ENCODE peak calls at places on chromosomes 3 and 15, in ten cellular contexts. F, W, Q, D, E, V, B, G, K and N are unnamed samples.

GRCh38 chr3:69823710-69824109 is 84.4 kb downstream of the MITF start:
- DNase-seq in D (no peak), Q (peak), E (peak), G (no peak), B (no peak), W (no peak), K (no peak), F (no peak), V (no peak), N (no peak)

GRCh38 chr3:184513276-184514150 is 48.1 kb upstream of the EPHB3 start:
- DNase-seq in Q (peak), D (peak), G (peak), E (peak), K (peak), W (peak), F (peak), V (peak), B (no peak), N (peak)

GRCh38 chr15:62491642-62492041 is 326.6 kb upstream of the C2CD4B start:
- DNase-seq in F (no peak), K (peak), D (no peak), G (no peak), V (no peak), E (peak), Q (no peak), W (no peak), B (no peak), N (no peak)

GRCh38 chr3:30622047-30622545 is 15.7 kb downstream of the TGFBR2 start:
- DNase-seq in K (no peak), W (no peak), F (no peak), B (no peak), V (no peak), G (no peak), D (no peak), E (no peak), Q (no peak), N (no peak)

GRCh38 chr15:54410481-54410880 is 432.2 kb downstream of the UNC13C start:
- DNase-seq in Q (no peak), G (no peak), B (no peak), D (no peak), K (no peak), F (no peak), E (no peak), W (no peak), V (no peak), N (no peak)

GRCh38 chr3:134644731-134645514 is 5.9 kb downstream of the KY start:
- DNase-seq in K (no peak), G (no peak), F (no peak), E (peak), Q (no peak), B (no peak), V (no peak), W (peak), D (no peak), N (no peak)

GRCh38 chr15:76566276-76566675 is 229.7 kb downstream of the ISL2 start:
- DNase-seq in G (no peak), B (no peak), V (no peak), Q (no peak), K (no peak), E (peak), W (no peak), F (no peak), D (no peak), N (no peak)

GRCh38 chr3:134985841-134986520 is 190.9 kb downstream of the EPHB1 start:
- DNase-seq in D (no peak), V (no peak), Q (no peak), K (no peak), F (no peak), G (no peak), B (no peak), E (peak), W (no peak), N (no peak)

GRCh38 chr15:41205315-41205714 is 25.2 kb downstream of the EXD1 start:
- DNase-seq in W (no peak), B (no peak), V (no peak), D (no peak), Q (no peak), G (no peak), K (no peak), F (no peak), E (peak), N (no peak)

GRCh38 chr3:42970976-42971772 is 7.9 kb upstream of the GASK1A start:
- DNase-seq in B (no peak), Q (no peak), V (no peak), D (no peak), F (no peak), G (no peak), W (no peak), K (no peak), E (no peak), N (no peak)

GRCh38 chr3:22951910-22952309 is 251.2 kb upstream of the UBE2E2 start:
- DNase-seq in K (no peak), Q (no peak), F (no peak), B (no peak), W (no peak), E (no peak), D (no peak), G (no peak), V (no peak), N (no peak)

GRCh38 chr3:127637546-127637945 is 8.6 kb downstream of the PODXL2 start:
- DNase-seq in E (no peak), G (no peak), B (no peak), K (no peak), D (no peak), V (peak), W (no peak), Q (no peak), F (no peak), N (no peak)

GRCh38 chr15:63368503-63368902 is 13.1 kb downstream of the CA12 start:
- DNase-seq in Q (no peak), V (no peak), E (no peak), D (no peak), G (no peak), W (no peak), B (no peak), F (no peak), K (no peak), N (no peak)

GRCh38 chr3:184785856-184786255 is 26.1 kb upstream of the VPS8 start:
- DNase-seq in D (no peak), F (no peak), Q (no peak), V (no peak), B (no peak), G (no peak), K (peak), E (no peak), W (no peak), N (no peak)

GRCh38 chr15:80747317-80748053 is 31.7 kb upstream of the CEMIP start:
- DNase-seq in F (no peak), D (no peak), B (no peak), Q (no peak), G (no peak), K (no peak), W (peak), V (no peak), E (no peak), N (no peak)

GRCh38 chr15:96252148-96252547 is 78.4 kb upstream of the NR2F2 start:
- DNase-seq in W (no peak), V (no peak), K (no peak), B (no peak), E (no peak), F (no peak), D (peak), Q (no peak), G (no peak), N (no peak)

GRCh38 chr3:188270423-188270972 is 116.5 kb downstream of the LPP start:
- DNase-seq in W (no peak), D (peak), B (peak), F (no peak), G (peak), K (peak), E (peak), V (no peak), Q (peak), N (no peak)

GRCh38 chr3:77319711-77320110 is 279.8 kb downstream of the ROBO2 start:
- DNase-seq in F (no peak), K (peak), W (no peak), E (peak), D (no peak), B (no peak), Q (no peak), G (no peak), V (no peak), N (no peak)

GRCh38 chr15:50109086-50109987 is 9.7 kb downstream of the ATP8B4 start:
- DNase-seq in B (no peak), V (no peak), F (no peak), D (no peak), W (no peak), G (peak), Q (peak), K (peak), E (peak), N (no peak)

GRCh38 chr3:31629054-31629453 is 96.3 kb downstream of the STT3B start:
- DNase-seq in W (no peak), K (no peak), G (no peak), B (no peak), E (no peak), F (no peak), D (no peak), Q (no peak), V (no peak), N (no peak)

GRCh38 chr15:50880651-50881114 is 27.8 kb upstream of the AP4E1 start:
- DNase-seq in B (no peak), Q (peak), E (peak), V (no peak), K (peak), G (no peak), F (no peak), D (no peak), W (no peak), N (no peak)

GRCh38 chr3:3851621-3852323 is 52.5 kb downstream of the LRRN1 start:
- DNase-seq in K (no peak), E (no peak), Q (no peak), G (no peak), F (no peak), B (no peak), V (no peak), W (no peak), D (no peak), N (no peak)

GRCh38 chr3:15171096-15171495 is 35.0 kb upstream of the CAPN7 start:
- DNase-seq in Q (peak), F (no peak), D (peak), W (no peak), G (no peak), E (no peak), B (no peak), K (peak), V (no peak), N (no peak)

GRCh38 chr3:11609481-11609880 is 34.2 kb downstream of the VGLL4 start:
- DNase-seq in B (no peak), V (no peak), G (no peak), K (no peak), F (no peak), E (no peak), W (no peak), D (no peak), Q (no peak), N (peak)

GRCh38 chr3:55879901-55880331 is 392.8 kb upstream of the WNT5A start:
- DNase-seq in B (no peak), D (no peak), G (no peak), Q (no peak), W (no peak), F (no peak), K (peak), E (peak), V (no peak), N (no peak)

GRCh38 chr3:187319699-187320302 is 28.3 kb upstream of the MASP1 start:
- DNase-seq in V (peak), G (peak), D (peak), W (peak), Q (peak), K (peak), B (no peak), F (peak), E (peak), N (peak)

GRCh38 chr3:42300778-42301177 is 34.8 kb upstream of the CCK start:
- DNase-seq in Q (no peak), G (no peak), W (no peak), K (no peak), V (no peak), E (no peak), D (no peak), F (no peak), B (no peak), N (no peak)

GRCh38 chr3:37024820-37025405 is 31.6 kb downstream of the MLH1 start:
- DNase-seq in W (no peak), F (no peak), B (no peak), K (no peak), G (no peak), Q (no peak), D (no peak), V (no peak), E (no peak), N (no peak)

GRCh38 chr3:170563712-170564423 is 22.0 kb downstream of the SLC7A14 start:
- DNase-seq in W (no peak), G (no peak), B (no peak), Q (no peak), D (peak), K (peak), E (peak), V (no peak), F (no peak), N (no peak)

GRCh38 chr3:123287051-123287961 is 85.6 kb downstream of the SEC22A start:
- DNase-seq in K (no peak), W (peak), F (no peak), G (no peak), V (peak), D (no peak), E (no peak), Q (no peak), B (no peak), N (no peak)

GRCh38 chr3:123285479-123285878 is 83.7 kb downstream of the SEC22A start:
- DNase-seq in Q (no peak), V (peak), E (no peak), K (no peak), W (peak), D (no peak), B (no peak), F (no peak), G (no peak), N (no peak)

GRCh38 chr3:123286308-123287023 is 84.7 kb downstream of the SEC22A start:
- DNase-seq in E (peak), D (peak), K (peak), G (peak), W (peak), Q (peak), F (peak), B (no peak), V (peak), N (peak)

GRCh38 chr3:123285066-123285465 is 83.3 kb downstream of the SEC22A start:
- DNase-seq in D (no peak), K (no peak), E (no peak), B (no peak), Q (peak), V (peak), G (no peak), F (no peak), W (no peak), N (no peak)

DNA sequence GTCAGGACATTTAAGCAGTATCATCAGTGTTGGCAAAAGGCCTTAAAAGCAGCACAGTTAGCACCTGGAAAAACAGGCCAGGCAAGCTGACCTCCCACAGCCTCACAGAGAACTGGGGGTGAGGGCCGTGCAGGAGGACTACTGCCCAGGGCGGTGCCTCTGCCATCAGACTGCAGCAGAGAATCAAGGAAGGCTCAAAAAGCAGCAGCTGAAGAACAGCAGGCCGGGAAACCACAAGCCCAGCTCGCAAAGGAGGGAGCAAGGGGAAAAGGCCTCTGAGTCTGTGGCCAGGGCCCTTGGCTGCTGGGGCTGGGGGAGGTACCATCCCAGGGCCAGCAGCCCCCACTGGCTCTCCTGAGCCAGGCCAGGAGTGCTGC is 84.2 kb downstream of the SEC22A start:
- DNase-seq in B (no peak), K (no peak), Q (no peak), D (no peak), F (no peak), E (no peak), V (no peak), G (no peak), W (no peak), N (no peak)
- H3K27ac ChIP-seq in B (no peak), K (no peak), Q (no peak), D (no peak), F (no peak), E (no peak), V (no peak), G (no peak), W (no peak), N (no peak)

DNA sequence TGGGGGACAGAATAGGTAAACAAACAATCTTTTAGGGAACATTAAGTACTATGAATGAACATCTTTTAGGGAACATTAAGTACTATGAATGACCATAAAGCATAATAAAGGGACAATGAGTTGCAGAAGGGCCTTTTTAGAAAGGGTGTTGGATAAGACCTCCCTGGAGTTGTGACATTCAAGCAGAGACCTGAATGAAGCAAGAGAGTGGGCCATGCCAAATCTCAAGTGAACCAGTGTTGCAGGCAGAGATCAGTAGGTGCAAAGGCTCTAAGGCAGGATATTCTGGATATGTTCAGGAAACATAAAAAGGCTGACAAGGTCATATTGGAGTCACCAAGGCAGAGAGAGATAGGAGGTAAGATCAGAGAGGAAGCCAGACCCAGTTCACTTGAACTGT is 29.4 kb upstream of the ZBTB38 start:
- DNase-seq in K (no peak), D (no peak), F (no peak), Q (no peak), G (no peak), B (no peak), V (no peak), W (no peak), E (no peak), N (no peak)
- TF ChIP-seq CTCF in K (no peak), D (no peak), F (no peak), Q (no peak), G (no peak), B (no peak), V (no peak), W (no peak), E (no peak), N (no peak)

GRCh38 chr15:46708226-46708625 is 1009.1 kb upstream of the SEMA6D start:
- DNase-seq in V (no peak), K (no peak), B (no peak), E (no peak), Q (no peak), W (no peak), G (no peak), F (no peak), D (peak), N (no peak)
- H3K27ac ChIP-seq in V (no peak), K (no peak), B (no peak), E (no peak), Q (no peak), W (no peak), G (no peak), F (no peak), D (peak), N (no peak)

GRCh38 chr3:114370537-114371174 is 76.8 kb downstream of the TIGIT start:
- DNase-seq in Q (no peak), F (no peak), W (peak), K (no peak), G (no peak), V (no peak), D (no peak), B (no peak), E (no peak), N (no peak)
- TF ChIP-seq CTCF in Q (no peak), F (no peak), W (peak), K (no peak), G (no peak), V (no peak), D (no peak), B (no peak), E (peak), N (peak)